ENCODE peak calls at places on chromosomes 1 and 21, in six cellular contexts. U, K, J, T, G and C are unnamed samples.

GRCh38 chr1:1033009-1033587 is 13.2 kb downstream of the AGRN start:
- DNase-seq in G (no peak), J (peak; percentile 96), K (peak; percentile 72), T (peak; percentile 80), U (peak; percentile 43), C (peak; percentile 93)

GRCh38 chr21:45355573-45355972 is 49.4 kb upstream of the COL18A1 start:
- DNase-seq in G (no peak), J (no peak), K (no peak), U (no peak), T (no peak), C (no peak)

GRCh38 chr1:33093004-33093403 is 12.1 kb downstream of the AZIN2 start:
- DNase-seq in J (peak; percentile 42), K (no peak), T (no peak), U (no peak), G (no peak), C (no peak)

GRCh38 chr1:48196168-48196716 is 26.3 kb upstream of the SLC5A9 start:
- DNase-seq in T (no peak), G (no peak), J (no peak), K (no peak), U (no peak), C (peak; percentile 18)

GRCh38 chr1:67019600-67020136 is 34.3 kb downstream of the SLC35D1 start:
- DNase-seq in U (no peak), K (no peak), G (no peak), T (peak; percentile 87), J (no peak), C (no peak)

GRCh38 chr1:240337795-240338194 is 246.1 kb downstream of the FMN2 start:
- DNase-seq in T (no peak), K (no peak), U (no peak), G (no peak), J (no peak), C (no peak)

GRCh38 chr1:223363057-223363855 is 720 bp downstream of the SUSD4 start:
- DNase-seq in U (peak; percentile 12), K (no peak), J (no peak), T (no peak), G (no peak), C (peak; percentile 60)

GRCh38 chr1:234000557-234001081 is 96.1 kb downstream of the SLC35F3 start:
- DNase-seq in G (no peak), T (no peak), J (no peak), K (no peak), U (no peak), C (no peak)

GRCh38 chr1:18951818-18952391 is 4.6 kb downstream of the IFFO2 start:
- DNase-seq in G (no peak), J (no peak), T (no peak), K (peak; percentile 83), U (no peak), C (peak; percentile 34)

GRCh38 chr1:62180649-62181048 is 14.0 kb upstream of the L1TD1 start:
- DNase-seq in K (no peak), U (no peak), G (no peak), T (no peak), J (no peak), C (no peak)

GRCh38 chr21:16587671-16588379 is 858.0 kb downstream of the USP25 start:
- DNase-seq in G (no peak), T (peak; percentile 75), K (no peak), J (no peak), U (no peak), C (no peak)

GRCh38 chr1:241485554-241485992 is 34.0 kb downstream of the FH start:
- DNase-seq in U (peak; percentile 37), J (peak; percentile 60), K (peak; percentile 23), T (peak; percentile 44), G (peak; percentile 25), C (peak; percentile 37)

GRCh38 chr1:110390692-110391232 is at the start of gene SLC16A4:
- DNase-seq in K (no peak), T (peak; percentile 57), U (peak; percentile 79), G (peak; percentile 76), J (no peak), C (no peak)

DNA sequence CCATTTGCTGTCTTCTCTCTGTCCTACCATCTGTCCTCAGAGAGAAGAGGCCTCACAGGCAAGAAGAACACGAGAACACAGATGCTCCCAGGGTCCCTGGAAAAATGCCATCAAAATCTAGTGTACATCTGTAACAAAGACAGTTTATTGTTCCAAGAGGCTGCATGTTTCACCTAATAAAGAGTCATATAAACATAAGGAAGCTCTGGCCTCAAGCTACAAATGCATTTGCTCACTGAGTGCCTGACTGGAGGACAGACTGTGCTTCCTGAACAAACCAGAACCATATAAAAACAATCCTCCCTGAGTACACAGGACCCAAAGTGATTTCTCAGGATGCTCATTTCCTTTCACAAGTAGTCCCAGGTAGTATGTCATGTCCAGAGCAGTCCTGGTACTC is 76.3 kb upstream of the SLC44A3 start:
- DNase-seq in U (no peak), G (no peak), T (no peak), J (no peak), K (no peak), C (no peak)
- TF ChIP-seq MYC in U (no peak), G (no peak), T (no peak), J (no peak), K (no peak), C (no peak)

DNA sequence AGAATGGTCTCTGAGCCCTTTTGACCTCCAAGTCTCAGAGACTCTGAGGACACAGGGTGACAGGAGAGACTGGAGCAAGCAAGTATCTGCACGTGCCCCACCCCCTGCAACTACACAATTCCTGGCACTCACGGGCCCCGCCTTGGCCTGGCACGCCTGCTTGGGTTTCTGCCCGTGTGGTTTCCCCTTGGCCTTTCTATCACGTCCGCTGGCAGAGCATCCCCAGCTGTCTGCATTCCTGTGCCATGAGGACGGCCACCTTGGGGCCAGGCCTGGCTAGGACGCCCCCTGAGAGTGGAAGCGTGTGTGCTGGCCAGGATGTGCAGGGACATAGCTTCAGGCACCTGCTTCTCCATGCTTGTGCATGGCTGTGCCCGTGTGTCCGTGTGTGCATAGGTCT is 14.3 kb upstream of the EDN2 start:
- DNase-seq in J (no peak), T (no peak), U (peak; percentile 48), K (no peak), G (no peak), C (no peak)
- TF ChIP-seq MYC in J (no peak), T (no peak), U (no peak), K (no peak), G (no peak), C (no peak)

GRCh38 chr21:24552491-24552890 is 1054.8 kb downstream of the MRPL39 start:
- DNase-seq in T (no peak), U (no peak), G (no peak), K (no peak), J (no peak), C (no peak)
- TF ChIP-seq MYC in T (no peak), U (no peak), G (no peak), K (no peak), J (no peak), C (no peak)

DNA sequence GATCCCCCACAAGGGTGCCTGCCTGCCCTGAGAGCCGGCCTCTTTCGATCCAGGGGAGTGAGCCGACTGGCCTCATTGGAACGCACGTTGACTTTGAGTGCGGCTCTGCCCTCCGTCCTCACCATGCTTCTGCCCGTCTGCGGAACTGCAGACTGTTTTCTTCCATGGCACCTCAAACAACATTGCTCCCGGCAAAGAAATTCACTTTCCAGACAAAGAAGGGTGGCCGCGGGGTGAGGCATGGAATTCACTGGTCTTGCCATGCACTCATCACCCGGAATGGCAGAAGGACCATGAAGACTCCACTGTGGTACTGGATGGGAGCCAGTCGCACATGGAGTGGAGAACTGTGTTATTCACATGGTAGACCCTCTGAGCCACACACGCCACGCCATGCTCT is 169.5 kb downstream of the NPHP4 start:
- DNase-seq in U (no peak), J (no peak), K (no peak), G (no peak), T (no peak), C (no peak)
- TF ChIP-seq MYC in U (no peak), J (no peak), K (no peak), G (no peak), T (no peak), C (no peak)

GRCh38 chr21:46424062-46424591 is 34.6 kb upstream of the DIP2A start:
- DNase-seq in J (no peak), U (no peak), T (no peak), G (no peak), K (no peak), C (no peak)

GRCh38 chr21:46421756-46422555 is 36.7 kb upstream of the DIP2A start:
- DNase-seq in U (no peak), K (no peak), J (no peak), T (no peak), G (no peak), C (no peak)

GRCh38 chr21:46421191-46421750 is 37.4 kb upstream of the DIP2A start:
- DNase-seq in T (no peak), J (no peak), K (no peak), G (no peak), U (no peak), C (no peak)

GRCh38 chr21:46423546-46424061 is 35.1 kb upstream of the DIP2A start:
- DNase-seq in J (peak; percentile 29), G (no peak), K (no peak), T (no peak), U (no peak), C (peak; percentile 38)

GRCh38 chr21:46422636-46423241 is 36.0 kb upstream of the DIP2A start:
- DNase-seq in U (no peak), T (no peak), G (no peak), J (no peak), K (no peak), C (no peak)
- TF ChIP-seq MYC in U (no peak), T (no peak), G (no peak), J (no peak), K (no peak), C (no peak)

GRCh38 chr1:229230136-229230892 is 40.6 kb upstream of the RAB4A start:
- DNase-seq in G (peak; percentile 24), T (no peak), K (no peak), J (peak; percentile 26), U (no peak), C (peak; percentile 58)

GRCh38 chr1:229229137-229229720 is 41.7 kb upstream of the RAB4A start:
- DNase-seq in U (peak; percentile 71), T (no peak), J (no peak), K (no peak), G (no peak), C (peak; percentile 48)

GRCh38 chr1:229230893-229231753 is 39.8 kb upstream of the RAB4A start:
- DNase-seq in T (no peak), J (no peak), K (no peak), U (peak; percentile 62), G (no peak), C (peak; percentile 79)

GRCh38 chr1:229228522-229228921 is 42.4 kb upstream of the RAB4A start:
- DNase-seq in K (no peak), U (no peak), T (no peak), G (no peak), J (no peak), C (no peak)

GRCh38 chr1:229229721-229230135 is 41.2 kb upstream of the RAB4A start:
- DNase-seq in T (no peak), G (peak; percentile 62), J (no peak), K (no peak), U (no peak), C (peak; percentile 52)
- TF ChIP-seq MYC in T (no peak), G (no peak), J (no peak), K (no peak), U (no peak), C (no peak)

DNA sequence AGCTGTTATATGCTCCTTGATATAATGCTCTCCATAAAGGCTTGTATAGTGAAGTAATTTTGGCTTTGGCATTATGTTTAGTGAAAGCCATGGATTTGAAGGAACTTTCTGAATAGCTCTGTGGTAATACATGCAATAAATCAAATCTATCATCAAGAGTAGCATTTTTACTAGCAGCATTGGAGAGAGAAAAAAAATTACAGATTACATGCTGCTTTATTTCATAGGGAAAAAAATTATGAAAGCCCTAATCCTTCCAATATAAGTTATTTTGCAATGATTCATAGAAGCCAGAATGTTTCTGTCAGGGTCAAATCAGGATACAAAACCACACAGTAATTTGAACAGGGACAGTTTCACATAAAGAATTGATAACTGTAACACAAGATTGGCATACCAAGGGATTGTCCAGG is 250.0 kb downstream of the SPATA17 start:
- DNase-seq in U (no peak), T (no peak), J (no peak), K (no peak), G (no peak), C (no peak)
- TF ChIP-seq MYC in U (no peak), T (no peak), J (no peak), K (no peak), G (no peak), C (no peak)